ENCODE peak calls at places on chromosome 12, in seven cellular contexts. W is HTR-8/SVneo; E is astrocyte of the spinal cord; C is lower leg skin; R is body of pancreas; S is GM10248; H is activated T-helper 9 cell treated with anti-CD3 and anti-CD28 coated beads, Interleukin-2, amount 50 U/mL, for 16 hours. A is an unnamed sample.

GRCh38 chr12:100926669-100927248 is 132.2 kb downstream of the ANO4 start:
- DNase-seq in W (no peak), E (peak), C (no peak), R (peak), S (no peak), H (no peak), A (no peak)

GRCh38 chr12:25876383-25877045 is 82.0 kb upstream of the RASSF8 start:
- DNase-seq in W (no peak), E (no peak), C (no peak), R (no peak), S (no peak), H (no peak), A (no peak)

GRCh38 chr12:117134059-117134458 is 34.8 kb upstream of the TESC start:
- DNase-seq in W (no peak), E (no peak), C (no peak), R (no peak), S (no peak), H (peak), A (no peak)

GRCh38 chr12:105741786-105742566 is 396.8 kb downstream of the NUAK1 start:
- DNase-seq in W (no peak), E (peak), C (no peak), R (peak), S (no peak), H (no peak), A (no peak)

GRCh38 chr12:88310666-88311065 is 168.6 kb downstream of the TMTC3 start:
- DNase-seq in W (no peak), E (no peak), C (no peak), R (no peak), S (no peak), H (no peak), A (no peak)

GRCh38 chr12:228846-229200 is 14.9 kb upstream of the SLC6A12 start:
- DNase-seq in W (no peak), E (no peak), C (peak), R (no peak), S (no peak), H (no peak), A (no peak)

GRCh38 chr12:132314035-132314434 is 15.4 kb downstream of the GALNT9 start:
- DNase-seq in W (no peak), E (no peak), C (no peak), R (no peak), S (no peak), H (no peak), A (no peak)

GRCh38 chr12:65602579-65603295 is 221.5 kb upstream of the HMGA2 start:
- DNase-seq in W (peak), E (peak), C (peak), R (peak), S (peak), H (no peak), A (no peak)

GRCh38 chr12:19885092-19885813 is 446.0 kb downstream of the AEBP2 start:
- DNase-seq in W (no peak), E (peak), C (no peak), R (no peak), S (no peak), H (no peak), A (no peak)

GRCh38 chr12:106974525-106974924 is 12.4 kb downstream of the MTERF2 start:
- DNase-seq in W (no peak), E (no peak), C (no peak), R (peak), S (peak), H (no peak), A (no peak)

GRCh38 chr12:51911307-51911706 is 4.0 kb downstream of the ACVRL1 start:
- DNase-seq in W (no peak), E (no peak), C (peak), R (no peak), S (no peak), H (no peak), A (no peak)

A was measured in esophagus muscularis mucosa.